ENCODE peak calls at places on chromosomes 3 and 15, in four cellular contexts. One of them, this sample, is unnamed.

GRCh38 chr3:47976135-47976758 is 40.0 kb downstream of the MAP4 start:
- DNase-seq in GM12878: no peak
- DNase-seq in HepG2: no peak
- DNase-seq in H1: no peak
- DNase-seq in this sample: no peak

GRCh38 chr3:124563376-124563775 is 166.9 kb upstream of the UMPS start:
- DNase-seq in HepG2: no peak
- DNase-seq in H1: no peak
- DNase-seq in GM12878: no peak
- DNase-seq in this sample: no peak

GRCh38 chr3:114551770-114552526 is 258.1 kb downstream of the TIGIT start:
- DNase-seq in HepG2: no peak
- DNase-seq in H1: no peak
- DNase-seq in GM12878: no peak
- DNase-seq in this sample: no peak

GRCh38 chr15:28875461-28875965 is 10.3 kb upstream of the APBA2 start:
- DNase-seq in GM12878: no peak
- DNase-seq in HepG2: no peak
- DNase-seq in H1: no peak
- DNase-seq in this sample: no peak

GRCh38 chr3:62445267-62445666 is 71.9 kb upstream of the FEZF2 start:
- DNase-seq in HepG2: peak
- DNase-seq in GM12878: peak
- DNase-seq in H1: no peak
- DNase-seq in this sample: no peak

GRCh38 chr3:28476194-28476593 is 127.6 kb upstream of the AZI2 start:
- DNase-seq in H1: no peak
- DNase-seq in HepG2: peak
- DNase-seq in GM12878: peak
- DNase-seq in this sample: peak

GRCh38 chr3:53195602-53196574 is 34.9 kb downstream of the PRKCD start:
- DNase-seq in GM12878: no peak
- DNase-seq in H1: peak
- DNase-seq in HepG2: no peak
- DNase-seq in this sample: peak

GRCh38 chr3:117602054-117602644 is 892.6 kb downstream of the TUSC7 start:
- DNase-seq in H1: no peak
- DNase-seq in GM12878: no peak
- DNase-seq in HepG2: no peak
- DNase-seq in this sample: no peak

GRCh38 chr3:168812234-168812633 is 716.5 kb upstream of the GOLIM4 start:
- DNase-seq in H1: no peak
- DNase-seq in GM12878: no peak
- DNase-seq in HepG2: no peak
- DNase-seq in this sample: no peak

GRCh38 chr15:96323250-96324162 is 7.0 kb upstream of the NR2F2 start:
- DNase-seq in HepG2: no peak
- DNase-seq in H1: peak
- DNase-seq in GM12878: no peak
- DNase-seq in this sample: no peak

GRCh38 chr3:141913150-141913811 is 36.8 kb downstream of the ATP1B3 start:
- DNase-seq in HepG2: peak
- DNase-seq in GM12878: peak
- DNase-seq in H1: no peak
- DNase-seq in this sample: peak

GRCh38 chr15:76844096-76844495 is 61.0 kb downstream of the SCAPER start:
- DNase-seq in GM12878: no peak
- DNase-seq in H1: no peak
- DNase-seq in HepG2: no peak
- DNase-seq in this sample: no peak

GRCh38 chr15:101590785-101591184 is 61.4 kb downstream of the TM2D3 start:
- DNase-seq in HepG2: no peak
- DNase-seq in H1: no peak
- DNase-seq in GM12878: no peak
- DNase-seq in this sample: no peak

GRCh38 chr3:177060492-177060891 is 136.8 kb downstream of the TBL1XR1 start:
- DNase-seq in GM12878: no peak
- DNase-seq in H1: no peak
- DNase-seq in HepG2: no peak
- DNase-seq in this sample: no peak

GRCh38 chr3:152400912-152401311 is 132.2 kb downstream of the MBNL1 start:
- DNase-seq in HepG2: no peak
- DNase-seq in GM12878: no peak
- DNase-seq in H1: no peak
- DNase-seq in this sample: no peak

GRCh38 chr3:51786247-51786646 is 7.2 kb upstream of the IQCF6 start:
- DNase-seq in GM12878: no peak
- DNase-seq in HepG2: no peak
- DNase-seq in H1: peak
- DNase-seq in this sample: no peak

GRCh38 chr3:134326760-134327593 is 47.3 kb downstream of the AMOTL2 start:
- DNase-seq in GM12878: no peak
- DNase-seq in H1: no peak
- DNase-seq in HepG2: peak
- DNase-seq in this sample: no peak

GRCh38 chr3:46278816-46279672 is 36.8 kb downstream of the CCR3 start:
- DNase-seq in HepG2: no peak
- DNase-seq in H1: no peak
- DNase-seq in GM12878: no peak
- DNase-seq in this sample: no peak

GRCh38 chr3:1798711-1799410 is 299.8 kb upstream of the CNTN4 start:
- DNase-seq in HepG2: no peak
- DNase-seq in GM12878: no peak
- DNase-seq in H1: no peak
- DNase-seq in this sample: no peak

GRCh38 chr3:147007736-147008245 is 398.6 kb downstream of the ZIC4 start:
- DNase-seq in H1: no peak
- DNase-seq in HepG2: no peak
- DNase-seq in GM12878: no peak
- DNase-seq in this sample: no peak

GRCh38 chr3:171306631-171307030 is 153.6 kb downstream of the TNIK start:
- DNase-seq in GM12878: no peak
- DNase-seq in HepG2: no peak
- DNase-seq in H1: no peak
- DNase-seq in this sample: no peak

GRCh38 chr15:37028609-37029287 is 71.6 kb downstream of the MEIS2 start:
- DNase-seq in HepG2: no peak
- DNase-seq in GM12878: no peak
- DNase-seq in H1: no peak
- DNase-seq in this sample: no peak

GRCh38 chr3:27756877-27757276 is 34.8 kb upstream of the EOMES start:
- DNase-seq in GM12878: no peak
- DNase-seq in HepG2: no peak
- DNase-seq in H1: no peak
- DNase-seq in this sample: no peak

GRCh38 chr15:45892182-45892581 is 257.4 kb downstream of the SQOR start:
- DNase-seq in H1: no peak
- DNase-seq in HepG2: no peak
- DNase-seq in GM12878: no peak
- DNase-seq in this sample: no peak

GRCh38 chr3:106945435-106945834 is 431.8 kb upstream of the CCDC54 start:
- DNase-seq in HepG2: no peak
- DNase-seq in H1: no peak
- DNase-seq in GM12878: no peak
- DNase-seq in this sample: peak

GRCh38 chr3:196737655-196738054 is 2.0 kb upstream of the PAK2 start:
- DNase-seq in H1: no peak
- DNase-seq in HepG2: peak
- DNase-seq in GM12878: no peak
- DNase-seq in this sample: no peak

GRCh38 chr3:2024037-2024436 is 74.6 kb upstream of the CNTN4 start:
- DNase-seq in HepG2: no peak
- DNase-seq in H1: no peak
- DNase-seq in GM12878: no peak
- DNase-seq in this sample: no peak

GRCh38 chr3:125246237-125246636 is 33.7 kb upstream of the SLC12A8 start:
- DNase-seq in H1: no peak
- DNase-seq in GM12878: no peak
- DNase-seq in HepG2: no peak
- DNase-seq in this sample: no peak

GRCh38 chr3:197525706-197526105 is 30.1 kb downstream of the BDH1 start:
- DNase-seq in GM12878: no peak
- DNase-seq in H1: no peak
- DNase-seq in HepG2: peak
- DNase-seq in this sample: no peak

GRCh38 chr3:185757176-185757575 is 67.7 kb downstream of the IGF2BP2 start:
- DNase-seq in GM12878: no peak
- DNase-seq in H1: no peak
- DNase-seq in HepG2: no peak
- DNase-seq in this sample: no peak

GRCh38 chr3:10160346-10160745 is 4.4 kb upstream of the IRAK2 start:
- DNase-seq in HepG2: no peak
- DNase-seq in GM12878: no peak
- DNase-seq in H1: no peak
- DNase-seq in this sample: no peak

GRCh38 chr3:187567026-187567425 is 103.2 kb downstream of the SST start:
- DNase-seq in HepG2: no peak
- DNase-seq in H1: no peak
- DNase-seq in GM12878: no peak
- DNase-seq in this sample: no peak

GRCh38 chr15:65305776-65306175 is 1.3 kb downstream of the RNU5B-1 start:
- DNase-seq in GM12878: no peak
- DNase-seq in HepG2: no peak
- DNase-seq in H1: no peak
- DNase-seq in this sample: no peak

GRCh38 chr15:50911001-50911400 is 2.5 kb downstream of the AP4E1 start:
- DNase-seq in GM12878: no peak
- DNase-seq in HepG2: no peak
- DNase-seq in H1: no peak
- DNase-seq in this sample: no peak

GRCh38 chr3:78798266-78798832 is 969.4 kb downstream of the ROBO1 start:
- DNase-seq in H1: no peak
- DNase-seq in HepG2: peak
- DNase-seq in GM12878: no peak
- DNase-seq in this sample: no peak

GRCh38 chr3:61858054-61858453 is 296.7 kb downstream of the PTPRG start:
- DNase-seq in H1: no peak
- DNase-seq in GM12878: no peak
- DNase-seq in HepG2: no peak
- DNase-seq in this sample: peak

GRCh38 chr15:68278345-68279217 is 1.0 kb downstream of the FEM1B start:
- DNase-seq in GM12878: no peak
- DNase-seq in H1: no peak
- DNase-seq in HepG2: peak
- DNase-seq in this sample: peak

GRCh38 chr3:16596352-16597032 is 8.7 kb downstream of the DAZL start:
- DNase-seq in H1: no peak
- DNase-seq in GM12878: no peak
- DNase-seq in HepG2: no peak
- DNase-seq in this sample: no peak
- TF ChIP-seq TCF12 in H1: no peak
- TF ChIP-seq TCF12 in GM12878: no peak
- TF ChIP-seq TCF12 in HepG2: no peak
- TF ChIP-seq TCF12 in this sample: no peak

DNA sequence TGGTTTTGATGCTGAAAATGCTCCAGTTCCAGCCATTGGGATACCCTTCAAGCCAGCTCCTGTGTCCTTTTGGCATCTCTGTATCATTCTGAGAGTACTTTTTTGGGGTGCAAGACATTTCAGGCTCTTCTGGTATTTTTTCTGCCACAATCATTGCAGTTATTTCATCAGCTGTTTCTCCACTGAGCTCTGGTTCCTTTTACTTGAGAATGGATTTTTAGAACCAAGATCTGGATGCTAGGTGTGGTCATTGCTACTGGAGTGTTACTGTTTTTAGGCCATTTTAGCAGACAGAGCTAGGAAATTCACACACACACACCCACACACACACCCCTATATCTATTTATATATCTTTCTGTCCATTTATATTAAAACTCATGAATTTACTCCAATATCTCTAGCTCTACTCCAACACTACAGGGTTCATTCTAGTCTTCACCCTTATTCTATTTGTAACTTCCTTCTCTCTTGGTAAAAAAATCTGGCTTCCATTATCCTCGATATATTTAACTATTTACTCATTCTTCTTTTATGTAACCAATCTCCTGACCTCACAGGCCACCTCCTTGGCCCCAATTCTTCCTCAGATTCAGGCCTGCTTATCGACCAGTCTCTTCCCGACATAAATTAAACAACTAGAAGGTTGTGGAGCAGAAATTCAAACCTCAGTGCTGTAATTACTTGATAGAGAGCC is 17.0 kb downstream of the SLC35G2 start:
- DNase-seq in HepG2: no peak
- DNase-seq in H1: no peak
- DNase-seq in GM12878: no peak
- DNase-seq in this sample: no peak
- TF ChIP-seq TCF12 in HepG2: no peak
- TF ChIP-seq TCF12 in H1: no peak
- TF ChIP-seq TCF12 in GM12878: no peak
- TF ChIP-seq TCF12 in this sample: peak

GRCh38 chr3:7171493-7171892 is 310.6 kb downstream of the GRM7 start:
- DNase-seq in GM12878: no peak
- DNase-seq in HepG2: no peak
- DNase-seq in H1: no peak
- DNase-seq in this sample: no peak

GRCh38 chr3:7160689-7161088 is 299.8 kb downstream of the GRM7 start:
- DNase-seq in HepG2: no peak
- DNase-seq in GM12878: no peak
- DNase-seq in H1: no peak
- DNase-seq in this sample: no peak

DNA sequence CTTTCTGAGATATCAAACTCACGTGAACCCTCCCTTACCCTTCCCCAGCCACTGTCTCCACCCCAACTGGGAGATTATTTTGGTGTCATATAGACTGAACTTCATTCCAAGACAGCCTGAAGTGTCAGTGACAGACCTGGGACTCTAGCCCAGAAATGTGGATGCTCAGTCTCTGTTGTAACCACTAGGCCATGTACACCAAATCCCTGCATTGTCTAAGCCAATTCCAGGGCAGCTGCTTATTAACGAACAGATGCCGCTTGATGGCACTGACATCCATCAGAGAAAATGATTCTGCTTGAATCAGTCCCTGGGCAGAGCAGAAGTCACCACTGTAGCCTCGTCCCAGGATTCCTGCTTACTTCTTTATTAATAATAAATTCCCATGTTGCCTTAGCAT is 305.5 kb downstream of the GRM7 start:
- DNase-seq in H1: no peak
- DNase-seq in GM12878: no peak
- DNase-seq in HepG2: no peak
- DNase-seq in this sample: peak
- TF ChIP-seq TCF12 in H1: no peak
- TF ChIP-seq TCF12 in GM12878: no peak
- TF ChIP-seq TCF12 in HepG2: no peak
- TF ChIP-seq TCF12 in this sample: no peak

GRCh38 chr3:24829011-24829581 is 334.4 kb upstream of the THRB start:
- DNase-seq in H1: peak
- DNase-seq in GM12878: no peak
- DNase-seq in HepG2: no peak
- DNase-seq in this sample: peak
- TF ChIP-seq TCF12 in H1: no peak
- TF ChIP-seq TCF12 in GM12878: no peak
- TF ChIP-seq TCF12 in HepG2: no peak
- TF ChIP-seq TCF12 in this sample: no peak

GRCh38 chr3:191499307-191500125 is 38.6 kb downstream of the PYDC2 start:
- DNase-seq in HepG2: no peak
- DNase-seq in H1: peak
- DNase-seq in GM12878: no peak
- DNase-seq in this sample: peak
- TF ChIP-seq TCF12 in HepG2: no peak
- TF ChIP-seq TCF12 in H1: no peak
- TF ChIP-seq TCF12 in GM12878: no peak
- TF ChIP-seq TCF12 in this sample: no peak

This sample was measured in SK-N-SH.